ENCODE peak calls at places on chromosomes 4 and X, in nine cellular contexts. J is body of pancreas, G is HepG2, D is heart right ventricle, F is lower lobe of right lung, B is pancreas, V is lung, R is heart left ventricle, L is upper lobe of right lung. E is an unnamed sample.

GRCh38 chr4:1870328-1870577 is 940 bp upstream of the NSD2 start:
- ATAC-seq in B (peak; percentile 88), V (peak; percentile 71), G (peak; percentile 78), L (peak; percentile 84), R (peak; percentile 50), F (peak; percentile 90), D (peak; percentile 88), J (peak; percentile 79), E (peak; percentile 75)

GRCh38 chr4:149522031-149522430 is 293.6 kb downstream of the IQCM start:
- ATAC-seq in V (no peak), G (no peak), R (no peak), D (no peak), B (peak; percentile 12), F (no peak), J (no peak), L (no peak), E (no peak)

GRCh38 chrX:66698273-66699204 is 59.7 kb upstream of the EDA2R start:
- ATAC-seq in R (no peak), F (no peak), V (no peak), B (no peak), G (no peak), D (no peak), J (no peak), L (no peak), E (no peak)

GRCh38 chrX:100635989-100636320 is 651 bp downstream of the TSPAN6 start:
- ATAC-seq in D (peak; percentile 28), G (no peak), V (peak; percentile 41), F (peak; percentile 68), B (peak; percentile 73), L (peak; percentile 47), J (peak; percentile 32), R (no peak), E (no peak)

GRCh38 chr4:13615162-13615561 is 12.4 kb downstream of the BOD1L1 start:
- ATAC-seq in J (no peak), B (no peak), R (no peak), F (no peak), L (peak; percentile 65), G (no peak), D (no peak), V (no peak), E (no peak)

GRCh38 chrX:68703369-68703768 is 55.9 kb downstream of the STARD8 start:
- ATAC-seq in F (peak; percentile 23), B (no peak), J (no peak), D (peak; percentile 72), L (peak; percentile 54), R (peak; percentile 21), G (no peak), V (no peak), E (no peak)

GRCh38 chr4:45621926-45622325 is 501.9 kb downstream of the GABRG1 start:
- ATAC-seq in F (no peak), J (no peak), V (no peak), B (no peak), D (no peak), R (no peak), L (no peak), G (no peak), E (no peak)

GRCh38 chr4:7473096-7473495 is 38.4 kb upstream of the PSAPL1 start:
- ATAC-seq in J (no peak), G (no peak), L (no peak), R (no peak), B (no peak), F (no peak), V (no peak), D (no peak), E (no peak)

GRCh38 chr4:102620697-102621497 is 119.7 kb downstream of the NFKB1 start:
- ATAC-seq in F (peak; percentile 91), J (peak; percentile 96), B (peak; percentile 96), G (peak; percentile 93), D (peak; percentile 79), L (peak; percentile 89), V (peak; percentile 75), R (peak; percentile 93), E (peak; percentile 84)

GRCh38 chr4:85825937-85826678 is 351.2 kb downstream of the ARHGAP24 start:
- ATAC-seq in R (peak; percentile 21), D (peak; percentile 44), J (peak; percentile 73), B (peak; percentile 70), L (peak; percentile 83), V (peak; percentile 51), F (peak; percentile 80), G (peak; percentile 74), E (peak; percentile 51)
- TF ChIP-seq CTCF in R (no peak), D (peak; percentile 11), J (no peak), B (peak; percentile 16), L (peak; percentile 27), V (no peak), F (peak; percentile 19), G (no peak), E (no peak)

GRCh38 chr4:172202480-172203076 is 389.4 kb downstream of the GALNTL6 start:
- ATAC-seq in F (no peak), B (peak; percentile 32), L (no peak), R (no peak), G (peak; percentile 32), D (no peak), V (no peak), J (no peak), E (no peak)
- H3K4me1 ChIP-seq in F (no peaks in the 10 kb centered on the region), B (no peaks in the 10 kb centered on the region), L (no peaks in the 10 kb centered on the region), R (no peaks in the 10 kb centered on the region), G (no peaks in the 10 kb centered on the region), D (no peaks in the 10 kb centered on the region), V (no peaks in the 10 kb centered on the region), J (no peaks in the 10 kb centered on the region), E (no peaks in the 10 kb centered on the region)

DNA sequence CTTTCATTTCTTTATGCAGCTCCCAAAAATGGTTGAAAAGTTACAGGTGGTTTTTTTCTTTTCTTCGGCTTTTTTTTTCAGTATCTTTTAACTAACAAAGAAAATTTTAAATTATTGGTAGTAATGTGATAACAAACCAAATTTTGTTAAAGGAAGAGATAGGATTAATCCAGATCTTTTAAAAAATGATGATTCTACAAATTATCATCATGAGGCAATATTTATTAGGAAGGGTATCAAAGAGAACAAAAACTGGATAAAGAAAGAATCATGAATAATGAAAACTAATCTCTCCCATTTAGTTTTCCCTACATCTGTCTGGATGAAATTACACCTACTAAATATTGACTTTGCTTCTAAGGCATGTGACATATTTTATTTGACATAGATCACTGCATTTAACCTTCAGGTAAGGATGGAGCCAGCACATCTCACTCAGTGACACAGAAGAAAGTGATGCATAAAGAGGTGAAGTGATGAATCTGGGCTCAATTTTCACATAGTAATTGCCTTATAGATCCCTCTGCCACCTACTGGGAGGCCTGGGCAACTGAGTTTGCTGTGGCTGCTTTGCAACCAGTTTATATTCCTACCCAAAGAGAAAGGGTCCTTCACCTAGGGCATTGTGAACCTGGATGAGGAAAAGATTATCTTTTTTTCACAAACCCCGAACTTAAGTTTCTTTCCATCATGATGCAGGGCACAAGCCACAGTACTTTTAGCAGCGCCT is 155.6 kb downstream of the HNRNPD start:
- ATAC-seq in D (no peak), L (no peak), V (no peak), B (no peak), R (no peak), J (no peak), G (peak; percentile 60), F (no peak), E (no peak)
- TF ChIP-seq CTCF in D (no peak), L (peak; percentile 28), V (no peak), B (peak; percentile 14), R (no peak), J (no peak), G (no peak), F (no peak), E (no peak)

GRCh38 chr4:37224832-37225231 is 19.7 kb upstream of the NWD2 start:
- ATAC-seq in V (peak; percentile 53), F (peak; percentile 21), B (peak; percentile 35), L (no peak), R (no peak), D (no peak), G (no peak), J (no peak), E (peak; percentile 41)
- H3K4me1 ChIP-seq in V (no peaks in the 10 kb centered on the region), F (no peaks in the 10 kb centered on the region), B (no peaks in the 10 kb centered on the region), L (no peaks in the 10 kb centered on the region), R (no peaks in the 10 kb centered on the region), D (no peaks in the 10 kb centered on the region), G (no peaks in the 10 kb centered on the region), J (no peaks in the 10 kb centered on the region), E (no peaks in the 10 kb centered on the region)

GRCh38 chrX:102154218-102154860 is 1.4 kb downstream of the BEX5 start:
- ATAC-seq in L (no peak), B (peak; percentile 49), D (no peak), F (peak; percentile 28), V (no peak), G (no peak), J (no peak), R (no peak), E (no peak)
- TF ChIP-seq CTCF in L (peak; percentile 29), B (peak; percentile 28), D (no peak), F (peak; percentile 21), V (no peak), G (peak; percentile 17), J (no peak), R (no peak), E (no peak)

GRCh38 chr4:128355301-128355700 is 67.7 kb upstream of the PGRMC2 start:
- ATAC-seq in F (no peak), B (no peak), L (no peak), V (no peak), D (peak; percentile 35), R (no peak), G (no peak), J (no peak), E (no peak)
- H3K4me1 ChIP-seq in F (peaks cover 21% of the 10 kb centered on the region), B (peaks cover 12% of the 10 kb centered on the region), L (peaks cover 15% of the 10 kb centered on the region), V (peaks cover 11% of the 10 kb centered on the region), D (peaks cover 14% of the 10 kb centered on the region), R (peaks cover 36% of the 10 kb centered on the region), G (peaks cover 15% of the 10 kb centered on the region), J (peaks cover 22% of the 10 kb centered on the region), E (no peaks in the 10 kb centered on the region)

GRCh38 chr4:129926936-129927335 is 831.0 kb downstream of the C4orf33 start:
- ATAC-seq in V (no peak), L (no peak), R (no peak), G (no peak), J (no peak), B (no peak), D (no peak), F (no peak), E (no peak)
- TF ChIP-seq CTCF in V (no peak), L (no peak), R (no peak), G (peak; percentile 2), J (no peak), B (no peak), D (no peak), F (no peak), E (no peak)

GRCh38 chr4:86977621-86978184 is 42.9 kb downstream of the AFF1 start:
- ATAC-seq in R (no peak), V (peak; percentile 37), J (peak; percentile 77), B (peak; percentile 84), D (no peak), L (peak; percentile 31), F (peak; percentile 74), G (peak; percentile 97), E (no peak)

GRCh38 chr4:86973668-86974067 is 38.9 kb downstream of the AFF1 start:
- ATAC-seq in L (no peak), F (no peak), G (peak; percentile 60), B (no peak), J (no peak), D (no peak), R (no peak), V (no peak), E (no peak)

GRCh38 chr4:86974481-86975050 is 39.8 kb downstream of the AFF1 start:
- ATAC-seq in F (no peak), J (no peak), B (no peak), G (no peak), L (no peak), R (no peak), D (no peak), V (no peak), E (no peak)

GRCh38 chr4:86976801-86977485 is 42.1 kb downstream of the AFF1 start:
- ATAC-seq in V (no peak), R (no peak), L (no peak), F (no peak), G (peak; percentile 11), D (no peak), J (no peak), B (no peak), E (no peak)

GRCh38 chr4:86975927-86976326 is 41.1 kb downstream of the AFF1 start:
- ATAC-seq in G (no peak), L (no peak), F (no peak), J (no peak), R (no peak), B (no peak), V (no peak), D (no peak), E (no peak)
- H3K4me1 ChIP-seq in G (peaks cover 83% of the 10 kb centered on the region), L (peaks cover 22% of the 10 kb centered on the region), F (peaks cover 42% of the 10 kb centered on the region), J (peaks cover 55% of the 10 kb centered on the region), R (peaks cover 30% of the 10 kb centered on the region), B (peaks cover 34% of the 10 kb centered on the region), V (peaks cover 22% of the 10 kb centered on the region), D (peaks cover 4% of the 10 kb centered on the region), E (peaks cover 18% of the 10 kb centered on the region)

E was measured in gastroesophageal sphincter.